ENCODE peak calls at places on chromosome 2, in seven cellular contexts. One of them, this sample, is unnamed.

GRCh38 chr2:136255648-136256461 is 137.9 kb upstream of the CXCR4 start:
- DNase-seq in epithelial cell of esophagus: peak; percentile 15
- DNase-seq in naive thymus-derived CD4-positive, alpha-beta T cell: peak; percentile 16
- DNase-seq in sigmoid colon: no peak
- DNase-seq in GM12864: no peak
- DNase-seq in GM23248: no peak
- DNase-seq in fibroblast of lung: no peak
- DNase-seq in this sample: no peak

GRCh38 chr2:207015901-207016300 is 76.6 kb downstream of the CPO start:
- DNase-seq in epithelial cell of esophagus: no peak
- DNase-seq in naive thymus-derived CD4-positive, alpha-beta T cell: no peak
- DNase-seq in sigmoid colon: no peak
- DNase-seq in GM12864: no peak
- DNase-seq in GM23248: peak; percentile 15
- DNase-seq in fibroblast of lung: no peak
- DNase-seq in this sample: no peak

GRCh38 chr2:239440511-239440959 is 39.7 kb upstream of the HDAC4 start:
- DNase-seq in epithelial cell of esophagus: no peak
- DNase-seq in naive thymus-derived CD4-positive, alpha-beta T cell: no peak
- DNase-seq in sigmoid colon: no peak
- DNase-seq in GM12864: no peak
- DNase-seq in GM23248: peak; percentile 18
- DNase-seq in fibroblast of lung: peak; percentile 15
- DNase-seq in this sample: no peak

GRCh38 chr2:61582191-61582590 is 44.0 kb upstream of the XPO1 start:
- DNase-seq in epithelial cell of esophagus: peak; percentile 49
- DNase-seq in naive thymus-derived CD4-positive, alpha-beta T cell: no peak
- DNase-seq in sigmoid colon: no peak
- DNase-seq in GM12864: no peak
- DNase-seq in GM23248: no peak
- DNase-seq in fibroblast of lung: no peak
- DNase-seq in this sample: no peak

GRCh38 chr2:46296840-46297545 is at the start of gene EPAS1:
- DNase-seq in epithelial cell of esophagus: peak; percentile 88
- DNase-seq in naive thymus-derived CD4-positive, alpha-beta T cell: peak; percentile 73
- DNase-seq in sigmoid colon: peak; percentile 96
- DNase-seq in GM12864: peak; percentile 22
- DNase-seq in GM23248: peak; percentile 94
- DNase-seq in fibroblast of lung: peak; percentile 85
- DNase-seq in this sample: no peak

GRCh38 chr2:45330617-45331016 is 280.4 kb downstream of the SRBD1 start:
- DNase-seq in epithelial cell of esophagus: peak; percentile 73
- DNase-seq in naive thymus-derived CD4-positive, alpha-beta T cell: no peak
- DNase-seq in sigmoid colon: no peak
- DNase-seq in GM12864: no peak
- DNase-seq in GM23248: peak; percentile 85
- DNase-seq in fibroblast of lung: peak; percentile 59
- DNase-seq in this sample: peak; percentile 24

GRCh38 chr2:52145005-52145404 is 1113.1 kb upstream of the NRXN1 start:
- DNase-seq in epithelial cell of esophagus: no peak
- DNase-seq in naive thymus-derived CD4-positive, alpha-beta T cell: no peak
- DNase-seq in sigmoid colon: no peak
- DNase-seq in GM12864: no peak
- DNase-seq in GM23248: no peak
- DNase-seq in fibroblast of lung: peak; percentile 27
- DNase-seq in this sample: no peak

GRCh38 chr2:96084006-96084857 is 32.1 kb downstream of the ADRA2B start:
- DNase-seq in epithelial cell of esophagus: no peak
- DNase-seq in naive thymus-derived CD4-positive, alpha-beta T cell: no peak
- DNase-seq in sigmoid colon: no peak
- DNase-seq in GM12864: no peak
- DNase-seq in GM23248: no peak
- DNase-seq in fibroblast of lung: no peak
- DNase-seq in this sample: no peak

GRCh38 chr2:206920936-206921335 is 18.4 kb upstream of the CPO start:
- DNase-seq in epithelial cell of esophagus: peak; percentile 65
- DNase-seq in naive thymus-derived CD4-positive, alpha-beta T cell: no peak
- DNase-seq in sigmoid colon: no peak
- DNase-seq in GM12864: no peak
- DNase-seq in GM23248: peak; percentile 36
- DNase-seq in fibroblast of lung: no peak
- DNase-seq in this sample: no peak

GRCh38 chr2:206158563-206159345 is 490 bp downstream of the NDUFS1 start:
- DNase-seq in epithelial cell of esophagus: peak; percentile 13
- DNase-seq in naive thymus-derived CD4-positive, alpha-beta T cell: no peak
- DNase-seq in sigmoid colon: no peak
- DNase-seq in GM12864: no peak
- DNase-seq in GM23248: peak; percentile 66
- DNase-seq in fibroblast of lung: peak; percentile 41
- DNase-seq in this sample: no peak

DNA sequence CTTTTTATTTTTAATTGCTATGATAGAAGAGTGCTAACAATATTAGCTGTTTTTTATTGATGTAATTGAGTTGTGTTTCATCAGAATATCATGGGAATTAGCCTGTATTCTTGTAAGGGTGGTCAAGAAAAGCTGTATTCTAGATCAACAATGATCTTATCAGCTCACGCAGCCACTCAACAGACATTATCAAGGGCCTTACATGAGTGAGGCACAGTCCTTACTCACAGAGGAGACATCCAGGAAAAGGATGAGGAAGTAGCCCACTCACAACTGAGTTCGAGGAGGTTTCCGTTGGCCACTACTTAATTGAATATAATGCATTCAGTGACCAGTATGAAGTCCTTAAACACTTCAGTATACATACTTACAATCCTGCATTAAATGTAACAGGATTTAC is 152.5 kb downstream of the AFF3 start:
- DNase-seq in epithelial cell of esophagus: no peak
- DNase-seq in naive thymus-derived CD4-positive, alpha-beta T cell: no peak
- DNase-seq in sigmoid colon: no peak
- DNase-seq in GM12864: no peak
- DNase-seq in GM23248: no peak
- DNase-seq in fibroblast of lung: no peak
- DNase-seq in this sample: no peak
- H3K4me3 ChIP-seq in epithelial cell of esophagus: no peak overlapping the region
- H3K4me3 ChIP-seq in naive thymus-derived CD4-positive, alpha-beta T cell: no peak overlapping the region
- H3K4me3 ChIP-seq in sigmoid colon: no peak overlapping the region
- H3K4me3 ChIP-seq in GM12864: no peak overlapping the region
- H3K4me3 ChIP-seq in GM23248: no peak overlapping the region
- H3K4me3 ChIP-seq in fibroblast of lung: no peak overlapping the region
- H3K4me3 ChIP-seq in this sample: no peak overlapping the region

GRCh38 chr2:98025481-98026037 is 29.8 kb upstream of the TMEM131 start:
- DNase-seq in epithelial cell of esophagus: peak; percentile 14
- DNase-seq in naive thymus-derived CD4-positive, alpha-beta T cell: no peak
- DNase-seq in sigmoid colon: no peak
- DNase-seq in GM12864: no peak
- DNase-seq in GM23248: no peak
- DNase-seq in fibroblast of lung: no peak
- DNase-seq in this sample: no peak
- H3K4me3 ChIP-seq in epithelial cell of esophagus: no peak overlapping the region
- H3K4me3 ChIP-seq in naive thymus-derived CD4-positive, alpha-beta T cell: no peak overlapping the region
- H3K4me3 ChIP-seq in sigmoid colon: no peak overlapping the region
- H3K4me3 ChIP-seq in GM12864: no peak overlapping the region
- H3K4me3 ChIP-seq in GM23248: no peak overlapping the region
- H3K4me3 ChIP-seq in fibroblast of lung: no peak overlapping the region
- H3K4me3 ChIP-seq in this sample: no peak overlapping the region

GRCh38 chr2:134360750-134361487 is 107.0 kb downstream of the MGAT5 start:
- DNase-seq in epithelial cell of esophagus: no peak
- DNase-seq in naive thymus-derived CD4-positive, alpha-beta T cell: no peak
- DNase-seq in sigmoid colon: no peak
- DNase-seq in GM12864: no peak
- DNase-seq in GM23248: no peak
- DNase-seq in fibroblast of lung: peak; percentile 25
- DNase-seq in this sample: no peak
- H3K4me3 ChIP-seq in epithelial cell of esophagus: no peak overlapping the region
- H3K4me3 ChIP-seq in naive thymus-derived CD4-positive, alpha-beta T cell: no peak overlapping the region
- H3K4me3 ChIP-seq in sigmoid colon: no peak overlapping the region
- H3K4me3 ChIP-seq in GM12864: no peak overlapping the region
- H3K4me3 ChIP-seq in GM23248: no peak overlapping the region
- H3K4me3 ChIP-seq in fibroblast of lung: no peak overlapping the region
- H3K4me3 ChIP-seq in this sample: no peak overlapping the region

DNA sequence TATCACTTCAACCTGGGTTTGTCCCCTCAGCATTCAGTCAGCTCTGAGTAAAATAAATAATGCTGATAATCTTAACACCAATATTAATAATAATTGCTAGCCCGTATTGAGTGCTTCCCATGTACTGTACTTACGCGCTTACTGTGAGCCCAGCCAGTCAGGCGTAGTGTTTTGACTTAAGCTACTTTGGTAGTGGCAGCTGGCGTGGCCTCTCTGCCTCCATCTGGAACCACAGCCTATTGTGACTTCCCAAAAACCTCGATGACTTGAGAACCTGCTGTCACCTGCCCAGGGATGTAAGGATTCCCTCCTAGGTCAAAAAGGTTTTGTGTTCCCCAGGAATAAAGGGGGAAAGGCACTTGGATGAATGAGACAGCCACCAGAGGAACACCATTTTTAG is 53.2 kb downstream of the SUMO1 start:
- DNase-seq in epithelial cell of esophagus: no peak
- DNase-seq in naive thymus-derived CD4-positive, alpha-beta T cell: no peak
- DNase-seq in sigmoid colon: no peak
- DNase-seq in GM12864: no peak
- DNase-seq in GM23248: no peak
- DNase-seq in fibroblast of lung: no peak
- DNase-seq in this sample: no peak
- H3K4me3 ChIP-seq in epithelial cell of esophagus: no peak overlapping the region
- H3K4me3 ChIP-seq in naive thymus-derived CD4-positive, alpha-beta T cell: no peak overlapping the region
- H3K4me3 ChIP-seq in sigmoid colon: no peak overlapping the region
- H3K4me3 ChIP-seq in GM12864: no peak overlapping the region
- H3K4me3 ChIP-seq in GM23248: no peak overlapping the region
- H3K4me3 ChIP-seq in fibroblast of lung: no peak overlapping the region
- H3K4me3 ChIP-seq in this sample: no peak overlapping the region

GRCh38 chr2:199310654-199311275 is 147.0 kb downstream of the SATB2 start:
- DNase-seq in epithelial cell of esophagus: no peak
- DNase-seq in naive thymus-derived CD4-positive, alpha-beta T cell: no peak
- DNase-seq in sigmoid colon: no peak
- DNase-seq in GM12864: no peak
- DNase-seq in GM23248: no peak
- DNase-seq in fibroblast of lung: no peak
- DNase-seq in this sample: no peak
- H3K4me3 ChIP-seq in epithelial cell of esophagus: no peak overlapping the region
- H3K4me3 ChIP-seq in naive thymus-derived CD4-positive, alpha-beta T cell: no peak overlapping the region
- H3K4me3 ChIP-seq in sigmoid colon: no peak overlapping the region
- H3K4me3 ChIP-seq in GM12864: no peak overlapping the region
- H3K4me3 ChIP-seq in GM23248: no peak overlapping the region
- H3K4me3 ChIP-seq in fibroblast of lung: no peak overlapping the region
- H3K4me3 ChIP-seq in this sample: no peak overlapping the region

DNA sequence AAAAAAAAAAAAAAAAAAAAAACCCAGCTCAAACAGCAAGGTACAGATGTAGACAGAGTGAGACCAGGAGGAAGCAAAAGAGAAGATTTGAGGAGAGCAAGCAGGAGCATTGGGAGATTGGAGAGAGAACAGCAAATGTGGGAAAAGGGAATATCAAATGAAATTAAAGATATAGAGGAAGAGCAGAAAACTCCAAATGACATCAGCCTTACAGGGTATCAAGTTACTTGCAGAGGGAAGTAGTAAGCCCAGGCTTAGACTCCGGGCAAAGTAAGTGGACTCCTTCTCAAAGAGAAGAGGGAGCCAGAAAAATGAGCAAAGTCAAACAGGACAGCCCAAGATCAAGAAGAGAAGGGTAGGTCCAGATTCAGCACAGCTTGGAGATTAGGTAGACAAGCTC is 93.3 kb upstream of the PPP1CB start:
- DNase-seq in epithelial cell of esophagus: peak; percentile 69
- DNase-seq in naive thymus-derived CD4-positive, alpha-beta T cell: no peak
- DNase-seq in sigmoid colon: peak; percentile 49
- DNase-seq in GM12864: no peak
- DNase-seq in GM23248: peak; percentile 68
- DNase-seq in fibroblast of lung: peak; percentile 87
- DNase-seq in this sample: no peak
- H3K4me3 ChIP-seq in epithelial cell of esophagus: no peak overlapping the region
- H3K4me3 ChIP-seq in naive thymus-derived CD4-positive, alpha-beta T cell: no peak overlapping the region
- H3K4me3 ChIP-seq in sigmoid colon: no peak overlapping the region
- H3K4me3 ChIP-seq in GM12864: no peak overlapping the region
- H3K4me3 ChIP-seq in GM23248: peak overlapping the region; percentile 25
- H3K4me3 ChIP-seq in fibroblast of lung: no peak overlapping the region
- H3K4me3 ChIP-seq in this sample: no peak overlapping the region

GRCh38 chr2:159904127-159904564 is 106.1 kb upstream of the CD302 start:
- DNase-seq in epithelial cell of esophagus: no peak
- DNase-seq in naive thymus-derived CD4-positive, alpha-beta T cell: peak; percentile 53
- DNase-seq in sigmoid colon: no peak
- DNase-seq in GM12864: no peak
- DNase-seq in GM23248: peak; percentile 35
- DNase-seq in fibroblast of lung: no peak
- DNase-seq in this sample: no peak

GRCh38 chr2:159902722-159903121 is 104.7 kb upstream of the CD302 start:
- DNase-seq in epithelial cell of esophagus: no peak
- DNase-seq in naive thymus-derived CD4-positive, alpha-beta T cell: no peak
- DNase-seq in sigmoid colon: no peak
- DNase-seq in GM12864: no peak
- DNase-seq in GM23248: no peak
- DNase-seq in fibroblast of lung: no peak
- DNase-seq in this sample: no peak

GRCh38 chr2:159905901-159906300 is 107.9 kb upstream of the CD302 start:
- DNase-seq in epithelial cell of esophagus: no peak
- DNase-seq in naive thymus-derived CD4-positive, alpha-beta T cell: no peak
- DNase-seq in sigmoid colon: no peak
- DNase-seq in GM12864: no peak
- DNase-seq in GM23248: no peak
- DNase-seq in fibroblast of lung: no peak
- DNase-seq in this sample: no peak

GRCh38 chr2:159904565-159905281 is 106.7 kb upstream of the CD302 start:
- DNase-seq in epithelial cell of esophagus: peak; percentile 51
- DNase-seq in naive thymus-derived CD4-positive, alpha-beta T cell: peak; percentile 83
- DNase-seq in sigmoid colon: no peak
- DNase-seq in GM12864: peak; percentile 49
- DNase-seq in GM23248: peak; percentile 23
- DNase-seq in fibroblast of lung: no peak
- DNase-seq in this sample: no peak

DNA sequence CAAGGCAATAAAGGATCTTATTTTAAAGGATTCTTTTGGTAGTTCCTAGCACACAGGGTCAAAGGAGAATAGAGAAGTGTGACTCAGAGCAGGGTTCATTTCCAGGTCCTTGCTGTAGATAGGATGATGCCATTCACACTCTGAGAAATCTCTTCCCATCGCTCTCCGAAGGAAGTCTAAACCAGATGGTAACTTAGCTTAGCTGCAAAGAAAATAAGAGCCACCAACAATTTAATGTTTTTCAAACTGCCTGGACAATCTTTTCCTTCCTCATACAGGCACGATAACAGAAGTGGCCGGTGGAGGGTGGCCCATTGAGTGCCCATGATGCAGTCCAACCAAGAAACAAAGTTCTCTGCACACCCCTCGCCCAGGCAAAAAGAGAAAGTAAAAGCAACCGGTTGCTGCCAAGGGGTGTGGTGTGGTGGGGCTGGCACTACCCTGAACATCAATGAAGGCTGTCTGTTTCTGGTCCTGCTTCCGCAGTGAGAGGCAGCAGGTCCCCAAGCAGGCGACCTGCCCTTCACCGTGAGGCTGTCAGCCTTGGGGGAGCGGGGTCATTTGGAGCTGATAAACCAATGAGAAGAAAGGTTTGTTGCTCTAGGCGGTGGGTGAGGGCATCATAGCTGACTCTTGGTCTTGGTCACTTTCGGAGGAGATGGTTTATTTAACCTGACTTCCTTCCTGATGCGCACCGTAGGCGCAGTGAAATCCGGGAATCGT is 105.6 kb upstream of the CD302 start:
- DNase-seq in epithelial cell of esophagus: no peak
- DNase-seq in naive thymus-derived CD4-positive, alpha-beta T cell: peak; percentile 77
- DNase-seq in sigmoid colon: no peak
- DNase-seq in GM12864: no peak
- DNase-seq in GM23248: peak; percentile 61
- DNase-seq in fibroblast of lung: peak; percentile 32
- DNase-seq in this sample: no peak
- H3K4me3 ChIP-seq in epithelial cell of esophagus: no peak overlapping the region
- H3K4me3 ChIP-seq in naive thymus-derived CD4-positive, alpha-beta T cell: peak overlapping the region; percentile 95
- H3K4me3 ChIP-seq in sigmoid colon: peak overlapping the region; percentile 38
- H3K4me3 ChIP-seq in GM12864: peak overlapping the region; percentile 95
- H3K4me3 ChIP-seq in GM23248: peak overlapping the region; percentile 76
- H3K4me3 ChIP-seq in fibroblast of lung: peak overlapping the region; percentile 51
- H3K4me3 ChIP-seq in this sample: peak overlapping the region; percentile 32

This sample was measured in AG09309.